ENCODE peak calls at places on chromosomes 11 and 22, in four cellular contexts. U is H1, H is GM12878, Y is adrenal gland. K is an unnamed sample.

GRCh38 chr11:118691926-118692830 is 12.7 kb upstream of the TREH start:
- DNase-seq in U (no peak), H (peak), Y (no peak), K (no peak)

GRCh38 chr11:2768471-2769408 is 68.9 kb upstream of the KCNQ1OT1 start:
- DNase-seq in U (peak), H (no peak), Y (peak), K (peak)

GRCh38 chr22:35465109-35465701 is 65.3 kb downstream of the MCM5 start:
- DNase-seq in U (no peak), H (no peak), Y (no peak), K (no peak)

GRCh38 chr22:37681556-37682049 is 4.5 kb upstream of the NOL12 start:
- DNase-seq in U (peak), H (no peak), Y (peak), K (peak)

GRCh38 chr22:39135092-39135896 is 17.2 kb downstream of the CBX7 start:
- DNase-seq in U (peak), H (no peak), Y (peak), K (peak)

GRCh38 chr11:132888226-132888625 is 644.1 kb downstream of the OPCML start:
- DNase-seq in U (no peak), H (no peak), Y (no peak), K (no peak)

GRCh38 chr11:103586756-103587155 is 449.7 kb upstream of the DDI1 start:
- DNase-seq in U (no peak), H (no peak), Y (no peak), K (no peak)

GRCh38 chr11:35905901-35906661 is 37.8 kb upstream of the LDLRAD3 start:
- DNase-seq in U (no peak), H (no peak), Y (no peak), K (no peak)

GRCh38 chr22:46773074-46773473 is 10.6 kb downstream of the TBC1D22A start:
- DNase-seq in U (no peak), H (no peak), Y (no peak), K (no peak)

DNA sequence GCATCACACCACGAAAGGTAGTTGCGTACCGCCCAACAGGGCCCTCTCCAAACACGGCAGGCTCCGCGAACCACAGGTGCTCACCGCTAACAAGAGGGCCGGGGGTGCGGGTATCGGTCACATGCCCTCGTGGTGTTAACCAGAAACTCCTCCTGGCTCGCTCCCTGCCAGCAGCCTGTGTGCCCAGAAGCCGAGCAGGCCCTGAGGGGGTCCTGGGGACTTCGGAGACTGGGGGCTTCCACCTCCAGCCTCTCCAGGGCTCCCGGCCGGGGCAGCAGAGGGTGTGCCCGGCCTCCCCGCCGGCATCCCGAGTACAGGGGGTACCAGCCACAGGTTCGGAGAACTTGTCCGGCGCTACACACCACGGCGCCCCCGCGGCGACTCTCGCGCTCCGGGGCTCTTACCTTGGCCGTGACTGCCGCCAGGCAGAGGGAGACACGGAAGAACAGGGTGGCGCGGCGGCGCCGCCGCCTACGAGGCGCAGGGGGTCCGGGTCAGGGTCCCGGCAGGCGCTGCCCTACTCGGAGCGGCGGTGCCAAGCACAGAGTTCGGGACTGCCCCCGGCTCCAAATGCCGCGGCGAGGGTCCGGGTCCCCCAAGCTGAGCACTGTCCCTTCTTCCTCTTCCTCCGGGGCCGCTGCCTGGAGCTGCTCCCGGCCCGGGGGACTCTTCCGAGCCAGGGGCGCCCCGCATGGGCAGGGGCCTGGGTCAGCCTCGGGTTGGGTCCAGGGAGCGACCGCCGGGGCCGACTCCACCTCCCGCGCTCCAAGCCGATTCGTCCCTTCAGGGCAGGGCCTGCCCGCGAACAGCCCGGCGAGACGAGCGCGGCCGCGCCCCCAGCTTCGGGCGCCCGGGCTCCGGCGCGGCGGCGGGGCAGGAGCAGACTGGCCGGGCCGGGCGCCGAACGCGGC is at the start of gene LARGE1:
- DNase-seq in U (peak), H (no peak), Y (peak), K (no peak)
- TF ChIP-seq POLR2A in U (peak), H (peak), Y (no peak), K (no peak)

GRCh38 chr22:36465232-36466021 is 16.0 kb downstream of the TXN2 start:
- DNase-seq in U (no peak), H (no peak), Y (peak), K (no peak)
- TF ChIP-seq POLR2A in U (no peak), H (peak), Y (no peak), K (no peak)

GRCh38 chr11:12827929-12828812 is 153.9 kb downstream of the TEAD1 start:
- DNase-seq in U (no peak), H (no peak), Y (peak), K (peak)
- TF ChIP-seq POLR2A in U (peak), H (no peak), Y (no peak), K (peak)

GRCh38 chr11:94794287-94795168 is 26.4 kb downstream of the AMOTL1 start:
- DNase-seq in U (no peak), H (no peak), Y (no peak), K (peak)
- TF ChIP-seq POLR2A in U (no peak), H (no peak), Y (no peak), K (no peak)

GRCh38 chr22:44646668-44647067 is 55.3 kb upstream of the PRR5 start:
- DNase-seq in U (no peak), H (no peak), Y (no peak), K (no peak)
- TF ChIP-seq POLR2A in U (no peak), H (no peak), Y (no peak), K (no peak)

GRCh38 chr22:45442120-45442519 is 28.6 kb downstream of the RIBC2 start:
- DNase-seq in U (no peak), H (no peak), Y (no peak), K (no peak)

GRCh38 chr22:45445031-45445710 is 31.7 kb downstream of the RIBC2 start:
- DNase-seq in U (no peak), H (no peak), Y (no peak), K (no peak)

GRCh38 chr22:45438364-45438763 is 24.9 kb downstream of the RIBC2 start:
- DNase-seq in U (no peak), H (no peak), Y (no peak), K (no peak)

GRCh38 chr22:45444168-45444567 is 30.7 kb downstream of the RIBC2 start:
- DNase-seq in U (no peak), H (no peak), Y (no peak), K (no peak)

DNA sequence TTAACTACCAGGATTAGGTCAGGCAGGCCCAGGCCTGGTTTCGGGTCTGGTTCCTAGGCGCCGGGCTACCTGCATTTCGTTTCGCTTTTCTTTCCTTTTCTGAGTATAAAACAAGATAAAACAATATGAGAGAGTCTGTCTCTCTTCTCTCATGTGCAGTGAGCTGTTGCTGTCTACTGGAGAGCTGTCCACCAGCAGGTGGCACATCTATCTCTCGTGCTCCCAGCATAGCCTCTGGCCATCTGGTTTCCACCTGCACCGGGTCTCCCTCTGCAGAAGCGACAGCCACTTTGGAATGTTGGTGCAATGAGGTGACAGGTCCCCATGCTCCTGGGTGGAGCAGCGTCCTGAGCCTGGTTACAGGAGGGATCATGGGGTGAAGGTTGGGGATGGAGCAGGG is 27.7 kb downstream of the RIBC2 start:
- DNase-seq in U (no peak), H (no peak), Y (peak), K (peak)
- TF ChIP-seq POLR2A in U (no peak), H (no peak), Y (no peak), K (no peak)

GRCh38 chr11:90222152-90222458 is 744 bp downstream of the CHORDC1 start:
- DNase-seq in U (no peak), H (no peak), Y (no peak), K (no peak)

GRCh38 chr11:90219438-90219837 is 3.4 kb downstream of the CHORDC1 start:
- DNase-seq in U (no peak), H (no peak), Y (no peak), K (no peak)

GRCh38 chr11:90222459-90223247 is at the start of gene CHORDC1:
- DNase-seq in U (peak), H (peak), Y (peak), K (peak)

GRCh38 chr11:90220391-90220790 is 2.5 kb downstream of the CHORDC1 start:
- DNase-seq in U (no peak), H (no peak), Y (no peak), K (peak)

GRCh38 chr11:90223248-90223585 is 368 bp upstream of the CHORDC1 start:
- DNase-seq in U (no peak), H (no peak), Y (no peak), K (no peak)
- TF ChIP-seq POLR2A in U (no peak), H (no peak), Y (no peak), K (no peak)

GRCh38 chr22:24214467-24215285 is 30.2 kb downstream of the GGT5 start:
- DNase-seq in U (no peak), H (no peak), Y (no peak), K (no peak)
- TF ChIP-seq POLR2A in U (no peak), H (no peak), Y (no peak), K (no peak)

DNA sequence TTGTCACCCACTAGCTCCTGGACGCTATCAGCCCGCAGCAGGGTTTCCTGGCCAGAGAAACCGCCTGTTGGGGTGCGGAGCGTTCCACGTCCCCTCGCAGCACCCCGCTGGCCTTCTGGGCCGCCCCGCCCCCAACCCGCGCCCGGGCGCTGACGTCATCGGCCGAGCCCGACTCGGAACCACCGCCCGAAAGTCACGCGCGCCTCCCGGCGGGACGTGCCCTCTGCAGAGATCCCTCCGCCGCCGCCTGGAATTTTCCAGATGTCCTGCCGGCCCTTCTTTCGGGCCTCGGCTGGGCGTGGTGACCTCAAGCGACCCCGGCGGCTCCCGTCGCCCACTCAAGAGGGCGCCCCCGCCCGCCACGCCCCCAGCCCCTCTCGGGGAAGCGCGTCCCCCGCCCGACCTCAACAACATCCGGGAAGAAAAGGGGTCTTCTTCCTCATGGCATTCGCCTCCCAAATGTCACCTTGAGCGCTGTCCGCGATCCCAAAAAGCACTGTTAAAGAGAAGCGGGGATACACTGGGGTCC is 430 bp upstream of the NEAT1 start:
- DNase-seq in U (peak), H (no peak), Y (peak), K (peak)
- TF ChIP-seq POLR2A in U (no peak), H (peak), Y (peak), K (no peak)

DNA sequence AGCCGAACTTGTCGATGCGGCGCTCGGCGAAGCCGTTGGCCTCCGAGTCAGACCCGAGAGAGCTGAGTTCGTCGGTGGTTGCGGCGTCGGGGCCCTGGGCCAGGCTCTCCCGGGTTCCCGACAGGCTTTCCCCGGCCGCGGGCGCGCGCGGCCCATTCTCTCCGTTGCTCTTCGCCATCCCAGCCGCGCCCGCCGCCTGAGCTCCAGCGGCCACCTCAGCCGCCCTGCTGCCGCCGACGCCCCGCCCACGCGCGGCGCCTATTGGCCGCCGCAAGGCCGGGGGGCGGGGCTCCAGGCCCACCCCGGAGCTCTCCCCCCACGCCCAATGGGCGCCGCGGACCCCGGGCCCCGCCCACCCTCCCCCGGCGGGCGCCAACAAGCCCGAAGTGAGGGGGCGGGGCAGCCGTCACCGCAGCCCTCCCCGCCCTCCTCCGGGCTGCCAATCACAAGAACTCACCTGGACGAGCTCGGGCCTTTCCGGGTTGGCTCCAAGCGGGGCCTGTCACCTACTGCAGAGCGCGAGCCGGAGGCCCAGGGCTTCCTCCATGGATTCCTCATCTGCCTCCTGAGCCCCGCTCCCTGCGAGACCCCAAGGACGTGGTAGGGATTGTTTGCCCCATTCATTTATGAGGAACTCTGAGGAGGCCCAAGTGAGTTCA is at the start of gene TBC1D10A:
- DNase-seq in U (peak), H (peak), Y (peak), K (peak)
- TF ChIP-seq POLR2A in U (peak), H (peak), Y (peak), K (peak)

K was measured in erythroblast.